ENCODE peak calls at places on chromosomes 4 and X, in five cellular contexts. T, A, S, E and W are unnamed samples.

GRCh38 chr4:76090241-76090691 is 15.8 kb downstream of the ART3 start:
- DNase-seq in E (no peak), A (peak), T (no peak), S (no peak), W (peak)

GRCh38 chr4:150938873-150939499 is 76.1 kb downstream of the LRBA start:
- DNase-seq in S (no peak), E (no peak), A (no peak), T (no peak), W (no peak)

GRCh38 chr4:126899382-126899801 is 733.4 kb upstream of the INTU start:
- DNase-seq in S (no peak), E (no peak), T (no peak), A (peak), W (no peak)

GRCh38 chrX:13996650-13997049 is 33.0 kb downstream of the GEMIN8 start:
- DNase-seq in T (no peak), A (no peak), E (no peak), S (no peak), W (no peak)

GRCh38 chr4:168886361-168886760 is 123.7 kb downstream of the CBR4 start:
- DNase-seq in T (no peak), S (no peak), E (no peak), A (peak), W (peak)

GRCh38 chr4:149972407-149972806 is 105.8 kb upstream of the DCLK2 start:
- DNase-seq in E (no peak), S (no peak), T (no peak), A (no peak), W (no peak)

GRCh38 chrX:45758319-45758718 is 557.6 kb upstream of the DIPK2B start:
- DNase-seq in S (no peak), T (no peak), E (no peak), A (peak), W (no peak)

GRCh38 chrX:69290327-69290726 is 125.1 kb upstream of the PJA1 start:
- DNase-seq in S (no peak), T (no peak), E (no peak), A (no peak), W (no peak)

GRCh38 chrX:115311666-115312065 is 22.2 kb downstream of the LUZP4 start:
- DNase-seq in E (peak), S (peak), A (peak), T (no peak), W (peak)

GRCh38 chrX:132648870-132649269 is 160.0 kb upstream of the MBNL3 start:
- DNase-seq in E (no peak), A (no peak), T (no peak), S (no peak), W (peak)

GRCh38 chrX:107894038-107894437 is 68.4 kb downstream of the MID2 start:
- DNase-seq in E (no peak), T (peak), S (peak), A (peak), W (peak)

GRCh38 chr4:149784018-149784417 is 31.6 kb downstream of the IQCM start:
- DNase-seq in S (no peak), T (no peak), E (no peak), A (peak), W (no peak)

GRCh38 chrX:29553542-29553941 is 661.8 kb upstream of the MAGEB2 start:
- DNase-seq in E (no peak), A (no peak), S (no peak), T (no peak), W (no peak)

GRCh38 chr4:176910646-176911045 is 117.9 kb upstream of the VEGFC start:
- DNase-seq in T (no peak), S (no peak), A (no peak), E (no peak), W (no peak)
- H4K91ac ChIP-seq in T (no peak), S (no peak), A (no peak), E (no peak), W (no peak)

DNA sequence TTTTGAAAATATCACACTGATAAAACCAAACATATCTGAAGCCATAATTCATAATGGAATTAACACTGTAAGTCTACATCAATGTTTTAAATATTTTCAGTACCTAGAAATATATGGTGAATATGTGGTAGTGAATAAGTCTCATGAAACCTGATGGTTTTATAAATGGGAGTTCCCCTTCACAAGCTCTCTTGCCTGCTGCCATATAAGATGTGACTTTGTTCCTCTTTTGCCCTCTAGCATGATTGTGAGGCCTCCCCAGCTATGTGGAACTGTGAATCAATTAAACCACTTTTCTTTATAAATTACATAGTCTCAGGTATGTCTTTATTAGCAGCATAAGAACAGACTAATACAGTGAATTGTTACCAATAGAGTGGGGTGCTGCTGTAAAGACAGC is 536.8 kb upstream of the GALNT7 start:
- DNase-seq in E (no peak), T (no peak), A (no peak), S (no peak), W (no peak)
- H2BK12ac ChIP-seq in E (no peak), T (no peak), A (no peak), S (no peak), W (no peak)

GRCh38 chr4:80012291-80012690 is 60.7 kb downstream of the ANTXR2 start:
- DNase-seq in S (no peak), A (peak), T (no peak), E (no peak), W (no peak)
- H4K91ac ChIP-seq in S (no peak), A (no peak), T (no peak), E (no peak), W (no peak)

GRCh38 chr4:112448211-112448745 is 67.7 kb downstream of the NEUROG2 start:
- DNase-seq in T (no peak), E (no peak), A (no peak), S (no peak), W (no peak)

GRCh38 chr4:112451831-112452230 is 64.1 kb downstream of the NEUROG2 start:
- DNase-seq in T (no peak), S (no peak), A (no peak), E (no peak), W (no peak)

GRCh38 chr4:112453321-112453720 is 62.7 kb downstream of the NEUROG2 start:
- DNase-seq in E (no peak), T (no peak), A (no peak), S (no peak), W (no peak)

GRCh38 chr4:112449708-112450107 is 66.3 kb downstream of the NEUROG2 start:
- DNase-seq in A (no peak), S (no peak), T (no peak), E (no peak), W (no peak)
- H2BK12ac ChIP-seq in A (no peak), S (no peak), T (no peak), E (no peak), W (no peak)